ENCODE peak calls at places on chromosomes 12 and 14, in ten cellular contexts. C is body of pancreas; Y is OCI-LY7; Q is AG10803; B is BJ; S is heart left ventricle; P is stomach; F is choroid plexus epithelial cell; D is Calu3; K is CD4-positive, alpha-beta T cell. A is an unnamed sample.

GRCh38 chr14:101225116-101225728 is 321.7 kb upstream of the RTL1 start:
- DNase-seq in C (no peak), Y (no peak), Q (no peak), B (no peak), S (no peak), P (no peak), F (peak), D (no peak), K (no peak), A (peak)

GRCh38 chr12:7512528-7512927 is 9.0 kb upstream of the CD163 start:
- DNase-seq in C (peak), Y (no peak), Q (peak), B (peak), S (no peak), P (no peak), F (peak), D (peak), K (no peak), A (no peak)

GRCh38 chr12:110281549-110282342 is 699 bp downstream of the ATP2A2 start:
- DNase-seq in C (peak), Y (peak), Q (peak), B (no peak), S (peak), P (peak), F (peak), D (peak), K (peak), A (peak)

GRCh38 chr12:38736821-38737220 is 168.6 kb downstream of the CPNE8 start:
- DNase-seq in C (no peak), Y (no peak), Q (no peak), B (no peak), S (no peak), P (no peak), F (peak), D (no peak), K (no peak), A (no peak)

GRCh38 chr12:48810817-48811453 is 7.4 kb upstream of the CACNB3 start:
- DNase-seq in C (no peak), Y (no peak), Q (peak), B (peak), S (no peak), P (no peak), F (peak), D (no peak), K (no peak), A (no peak)

GRCh38 chr14:47675489-47676300 is at the start of gene MDGA2:
- DNase-seq in C (no peak), Y (no peak), Q (no peak), B (no peak), S (no peak), P (no peak), F (peak), D (no peak), K (no peak), A (no peak)

GRCh38 chr14:87013583-87013982 is 979.4 kb downstream of the GALC start:
- DNase-seq in C (no peak), Y (no peak), Q (peak), B (peak), S (no peak), P (no peak), F (peak), D (no peak), K (no peak), A (no peak)

GRCh38 chr14:100283984-100284881 is 22.0 kb downstream of the SLC25A29 start:
- DNase-seq in C (no peak), Y (no peak), Q (no peak), B (no peak), S (no peak), P (peak), F (no peak), D (no peak), K (no peak), A (no peak)

GRCh38 chr12:54022960-54023884 is 5.0 kb upstream of the HOXC6 start:
- DNase-seq in C (no peak), Y (no peak), Q (no peak), B (no peak), S (no peak), P (no peak), F (no peak), D (no peak), K (no peak), A (no peak)

GRCh38 chr14:32821989-32822653 is 116.6 kb upstream of the NPAS3 start:
- DNase-seq in C (no peak), Y (no peak), Q (no peak), B (no peak), S (no peak), P (no peak), F (peak), D (no peak), K (no peak), A (no peak)

GRCh38 chr12:39692258-39692853 is 72.8 kb upstream of the ABCD2 start:
- DNase-seq in C (no peak), Y (peak), Q (peak), B (no peak), S (no peak), P (no peak), F (peak), D (no peak), K (no peak), A (no peak)

GRCh38 chr14:64187331-64187730 is 106.8 kb downstream of the ESR2 start:
- DNase-seq in C (no peak), Y (no peak), Q (peak), B (no peak), S (no peak), P (no peak), F (no peak), D (no peak), K (no peak), A (no peak)

GRCh38 chr12:123075591-123076171 is 75.2 kb downstream of the PITPNM2 start:
- DNase-seq in C (no peak), Y (peak), Q (no peak), B (no peak), S (no peak), P (peak), F (peak), D (no peak), K (peak), A (no peak)

GRCh38 chr12:23361971-23362370 is 587.5 kb downstream of the SOX5 start:
- DNase-seq in C (no peak), Y (no peak), Q (no peak), B (no peak), S (no peak), P (no peak), F (no peak), D (no peak), K (no peak), A (no peak)
- TF ChIP-seq CTCF in C (no peak), Y (peak), Q (no peak), B (no peak), S (no peak), P (no peak), F (no peak), D (no peak), K (no peak), A (no peak)

GRCh38 chr14:94673071-94673470 is 60.9 kb downstream of the SERPINA3 start:
- DNase-seq in C (no peak), Y (no peak), Q (no peak), B (no peak), S (no peak), P (no peak), F (no peak), D (no peak), K (no peak), A (peak)
- TF ChIP-seq CTCF in C (no peak), Y (no peak), Q (no peak), B (no peak), S (no peak), P (no peak), F (no peak), D (no peak), K (no peak), A (no peak)

GRCh38 chr12:130619378-130619970 is 96.6 kb downstream of the RIMBP2 start:
- DNase-seq in C (peak), Y (no peak), Q (no peak), B (no peak), S (no peak), P (no peak), F (no peak), D (no peak), K (no peak), A (no peak)

GRCh38 chr12:130620756-130621155 is 95.3 kb downstream of the RIMBP2 start:
- DNase-seq in C (no peak), Y (no peak), Q (no peak), B (no peak), S (no peak), P (no peak), F (no peak), D (no peak), K (no peak), A (no peak)

GRCh38 chr12:130620281-130620680 is 95.8 kb downstream of the RIMBP2 start:
- DNase-seq in C (no peak), Y (no peak), Q (no peak), B (no peak), S (no peak), P (no peak), F (no peak), D (no peak), K (no peak), A (no peak)

GRCh38 chr12:130622803-130623202 is 93.3 kb downstream of the RIMBP2 start:
- DNase-seq in C (no peak), Y (no peak), Q (no peak), B (no peak), S (no peak), P (no peak), F (no peak), D (no peak), K (no peak), A (no peak)

DNA sequence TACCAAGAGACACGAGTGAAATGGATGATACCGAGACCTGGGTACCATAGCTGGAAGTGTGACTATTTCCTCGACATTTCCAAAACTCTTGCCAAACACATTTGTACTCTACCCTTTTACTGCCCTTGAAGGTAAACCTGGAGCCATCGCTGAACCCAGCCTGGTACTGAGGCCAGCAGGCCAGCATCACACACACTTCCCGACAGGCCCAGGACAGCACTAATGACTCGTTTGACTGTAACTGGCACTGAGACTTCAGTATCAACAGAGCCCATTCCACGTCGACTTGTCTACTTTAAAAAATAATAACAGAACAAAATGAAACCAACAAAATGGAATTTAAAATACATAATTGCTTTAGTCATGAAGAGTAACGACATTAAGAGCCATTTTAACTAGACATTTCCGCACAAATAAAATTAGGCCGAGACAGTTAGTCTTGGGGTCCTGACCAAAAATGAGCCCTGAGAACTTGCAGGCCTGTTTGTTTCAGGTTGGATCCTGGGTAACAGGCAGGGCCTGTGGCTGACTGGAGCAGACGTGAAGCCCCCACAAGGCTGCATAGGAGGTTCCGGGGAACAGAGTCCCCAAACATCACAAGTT is 94.3 kb downstream of the RIMBP2 start:
- DNase-seq in C (no peak), Y (no peak), Q (no peak), B (no peak), S (no peak), P (no peak), F (no peak), D (no peak), K (no peak), A (no peak)
- TF ChIP-seq CTCF in C (no peak), Y (no peak), Q (no peak), B (no peak), S (no peak), P (no peak), F (no peak), D (no peak), K (no peak), A (no peak)

DNA sequence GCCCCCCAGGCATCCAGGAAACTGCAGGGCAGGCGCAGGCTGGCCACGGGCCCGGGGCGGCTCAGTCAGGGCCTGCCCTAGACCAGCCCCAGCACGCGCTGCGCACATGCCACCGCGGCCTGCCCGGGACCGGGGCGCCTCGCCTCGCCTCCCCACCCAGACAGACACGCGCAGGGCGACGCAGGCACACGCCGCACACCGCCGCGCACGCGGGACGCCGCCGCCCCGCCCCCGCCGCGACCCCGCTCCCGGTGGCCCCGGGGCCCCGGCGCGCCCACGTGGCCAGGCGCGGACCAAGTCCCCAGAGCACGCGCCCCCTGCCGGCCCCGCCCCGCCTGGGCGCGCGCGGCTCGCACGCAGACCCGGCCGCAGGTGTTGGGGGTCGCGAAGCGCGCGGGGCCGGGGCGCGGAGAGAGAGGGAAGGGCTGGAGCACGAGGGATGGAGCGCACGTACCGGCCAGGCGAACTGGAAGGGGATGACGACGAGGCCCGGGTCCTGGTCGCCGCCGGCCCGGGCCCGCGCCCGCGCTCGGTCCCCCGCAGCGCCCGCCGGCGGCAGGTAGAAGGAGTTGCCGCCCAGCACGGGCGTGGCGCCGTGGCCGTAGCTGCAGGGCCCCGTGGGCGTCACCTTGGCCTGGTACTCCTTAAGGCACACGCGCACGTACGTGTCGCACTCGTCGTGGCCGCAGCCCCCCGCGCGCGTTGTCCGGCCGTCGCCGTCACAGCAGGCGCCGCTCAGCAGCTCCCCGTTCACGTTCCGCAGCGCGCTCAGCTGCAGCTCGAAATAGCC is 1.1 kb downstream of the JAG2 start:
- DNase-seq in C (peak), Y (no peak), Q (no peak), B (no peak), S (no peak), P (peak), F (no peak), D (peak), K (no peak), A (no peak)
- TF ChIP-seq CTCF in C (no peak), Y (peak), Q (no peak), B (no peak), S (no peak), P (no peak), F (no peak), D (no peak), K (no peak), A (peak)

GRCh38 chr14:60272177-60272576 is 23.2 kb downstream of the PPM1A start:
- DNase-seq in C (no peak), Y (no peak), Q (no peak), B (no peak), S (no peak), P (no peak), F (no peak), D (no peak), K (no peak), A (no peak)
- TF ChIP-seq CTCF in C (no peak), Y (peak), Q (no peak), B (no peak), S (no peak), P (no peak), F (no peak), D (no peak), K (no peak), A (no peak)

DNA sequence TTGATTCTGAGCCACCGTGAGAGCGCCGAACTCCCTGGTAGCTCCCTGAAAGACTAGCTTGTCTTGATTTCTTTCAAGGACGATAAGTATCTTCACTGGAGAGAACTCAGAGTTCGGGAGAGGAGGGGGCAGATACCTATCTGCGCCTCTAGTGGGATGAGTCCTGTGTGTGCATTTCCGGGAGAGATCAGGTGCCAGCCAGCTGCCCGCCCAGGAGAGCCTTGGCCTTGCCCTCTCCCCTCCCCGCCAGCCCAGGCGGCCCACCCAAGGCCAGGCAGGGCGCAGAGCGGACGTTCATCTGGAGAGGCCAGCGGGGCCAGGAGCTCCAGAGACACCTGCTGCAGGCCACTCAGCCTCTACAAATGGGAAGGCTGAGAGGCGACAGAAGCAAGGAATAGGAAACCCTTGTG is 1.0 kb downstream of the CD9 start:
- DNase-seq in C (peak), Y (no peak), Q (no peak), B (no peak), S (peak), P (no peak), F (no peak), D (peak), K (no peak), A (no peak)
- TF ChIP-seq CTCF in C (no peak), Y (no peak), Q (no peak), B (no peak), S (no peak), P (no peak), F (no peak), D (no peak), K (no peak), A (no peak)

DNA sequence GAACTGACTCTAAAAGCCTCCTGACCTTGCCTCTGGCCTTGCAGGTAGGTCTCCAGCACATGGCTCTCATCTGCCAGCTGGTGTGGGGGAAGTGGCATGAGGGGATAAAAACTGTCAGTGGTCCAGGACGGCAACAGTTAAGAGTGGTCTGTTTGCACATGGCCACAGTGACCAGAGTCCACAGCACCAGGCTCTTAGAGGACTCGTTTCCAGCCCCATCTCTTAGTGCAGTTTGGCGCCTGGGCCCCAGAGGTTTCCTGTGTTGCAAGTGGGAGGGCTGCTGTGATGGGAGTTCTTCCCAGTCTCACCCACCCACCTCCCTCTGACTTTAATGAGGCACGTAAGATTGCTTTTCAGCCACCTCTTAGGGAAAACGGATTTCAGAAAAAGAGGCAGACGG is 37.0 kb downstream of the APPL2 start:
- DNase-seq in C (no peak), Y (no peak), Q (no peak), B (no peak), S (no peak), P (no peak), F (no peak), D (no peak), K (no peak), A (no peak)
- TF ChIP-seq CTCF in C (no peak), Y (no peak), Q (no peak), B (no peak), S (no peak), P (no peak), F (no peak), D (no peak), K (no peak), A (no peak)

DNA sequence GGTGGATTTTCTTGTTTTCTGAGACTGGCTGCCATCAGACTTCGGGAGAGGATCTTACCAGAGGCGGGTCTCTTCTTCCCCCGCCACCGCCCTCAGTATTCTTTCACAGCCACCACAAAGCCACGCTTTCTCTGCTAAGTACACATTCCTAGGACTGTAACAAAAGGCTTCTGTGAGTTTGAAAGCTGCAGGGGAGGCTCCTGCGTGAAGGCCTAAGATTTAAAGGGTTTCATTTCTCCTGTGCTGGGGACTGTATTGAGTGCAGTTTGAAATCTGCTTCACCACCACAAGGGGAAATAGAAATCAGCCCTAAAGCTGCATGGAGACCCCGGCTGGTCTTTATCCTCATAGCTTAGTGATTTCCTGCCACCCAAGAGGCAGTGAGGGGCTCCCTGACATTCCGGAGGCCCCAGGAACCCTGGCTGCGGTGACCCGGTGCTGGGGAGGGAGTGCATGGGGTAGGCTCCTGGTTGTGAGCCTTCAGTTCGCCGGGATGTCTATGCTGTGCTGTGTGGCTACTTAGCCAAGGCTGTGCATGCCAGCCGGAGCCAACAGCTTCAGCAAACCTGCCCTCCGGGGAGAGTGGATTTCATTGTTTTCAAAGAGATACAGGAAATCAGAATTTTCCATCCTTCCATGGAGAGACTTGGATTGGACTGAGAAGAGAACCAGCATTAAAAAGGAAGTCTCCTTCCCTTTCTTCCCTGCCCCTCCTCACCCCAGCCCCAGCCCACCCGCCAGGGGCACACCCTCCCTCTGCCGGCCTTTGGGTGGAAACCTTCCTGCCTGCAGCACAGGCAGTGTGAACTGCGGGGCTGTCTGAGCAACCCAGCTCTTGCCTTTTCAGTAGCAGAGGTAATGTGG is 163.3 kb downstream of the ETV6 start:
- DNase-seq in C (no peak), Y (peak), Q (peak), B (no peak), S (peak), P (no peak), F (peak), D (peak), K (no peak), A (no peak)
- TF ChIP-seq CTCF in C (no peak), Y (peak), Q (peak), B (peak), S (no peak), P (peak), F (peak), D (no peak), K (peak), A (peak)

GRCh38 chr14:89040080-89040437 is 215.6 kb downstream of the TTC8 start:
- DNase-seq in C (no peak), Y (no peak), Q (no peak), B (no peak), S (no peak), P (no peak), F (no peak), D (no peak), K (no peak), A (no peak)
- TF ChIP-seq CTCF in C (no peak), Y (no peak), Q (no peak), B (no peak), S (no peak), P (no peak), F (no peak), D (no peak), K (no peak), A (no peak)

GRCh38 chr14:50943943-50944646 is at the start of gene PYGL:
- DNase-seq in C (peak), Y (peak), Q (peak), B (no peak), S (peak), P (peak), F (peak), D (peak), K (no peak), A (no peak)
- TF ChIP-seq CTCF in C (no peak), Y (no peak), Q (no peak), B (no peak), S (no peak), P (no peak), F (no peak), D (no peak), K (no peak), A (no peak)